ENCODE peak calls at places on chromosome 9, in six cellular contexts. Y is nephron progenitor cell; D is NCI-H1092; A is stimulated activated naive B cell treated with anti-CD40 and anti-IgM and Interleukin-4, amounts not matched to agents 10 μg/mL and 1 μg/mL and 100 μg/mL, for 72 hours; V is NCI-H2081; H is H54. Z is an unnamed sample.
A peak's percentile ranks its signal among the peaks of the same experiment; 100 is the strongest.

GRCh38 chr9:133204335-133204992 is 4.6 kb downstream of the OBP2B start:
- DNase-seq in Y (no peak), D (no peak), A (no peak), V (no peak), H (no peak), Z (no peak)

GRCh38 chr9:137112564-137113384 is 1.8 kb downstream of the DPP7 start:
- DNase-seq in Y (no peak), D (no peak), A (no peak), V (no peak), H (no peak), Z (no peak)

GRCh38 chr9:89969156-89969566 is 364.3 kb downstream of the GADD45G start:
- DNase-seq in Y (no peak), D (no peak), A (no peak), V (no peak), H (no peak), Z (no peak)

GRCh38 chr9:38048319-38048969 is 20.6 kb downstream of the SHB start:
- DNase-seq in Y (no peak), D (no peak), A (no peak), V (no peak), H (no peak), Z (no peak)

GRCh38 chr9:98162638-98163037 is 29.8 kb downstream of the CORO2A start:
- DNase-seq in Y (no peak), D (no peak), A (no peak), V (no peak), H (no peak), Z (no peak)

GRCh38 chr9:129352157-129352870 is 174.3 kb upstream of the IER5L start:
- DNase-seq in Y (peak; percentile 88), D (no peak), A (no peak), V (no peak), H (no peak), Z (peak; percentile 36)

GRCh38 chr9:76609285-76610008 is 150.5 kb downstream of the GCNT1 start:
- DNase-seq in Y (no peak), D (no peak), A (no peak), V (no peak), H (no peak), Z (no peak)

GRCh38 chr9:128243486-128244415 is 32.1 kb downstream of the GOLGA2 start:
- DNase-seq in Y (no peak), D (no peak), A (no peak), V (no peak), H (no peak), Z (no peak)

GRCh38 chr9:12666813-12667212 is 26.4 kb upstream of the TYRP1 start:
- DNase-seq in Y (no peak), D (no peak), A (no peak), V (peak; percentile 0), H (no peak), Z (no peak)

GRCh38 chr9:19119241-19119640 is 8.1 kb downstream of the PLIN2 start:
- DNase-seq in Y (no peak), D (no peak), A (no peak), V (no peak), H (no peak), Z (no peak)

GRCh38 chr9:35164711-35165110 is 2.9 kb downstream of the UNC13B start:
- DNase-seq in Y (no peak), D (no peak), A (no peak), V (no peak), H (peak; percentile 35), Z (peak; percentile 2)

GRCh38 chr9:93671030-93671358 is 94.6 kb downstream of the PHF2 start:
- DNase-seq in Y (no peak), D (no peak), A (no peak), V (no peak), H (no peak), Z (no peak)

GRCh38 chr9:131982102-131982501 is 97.6 kb downstream of the MED27 start:
- DNase-seq in Y (no peak), D (no peak), A (no peak), V (no peak), H (no peak), Z (no peak)

GRCh38 chr9:121071356-121071755 is 3.4 kb upstream of the CNTRL start:
- DNase-seq in Y (no peak), D (no peak), A (peak; percentile 4), V (no peak), H (no peak), Z (no peak)

GRCh38 chr9:79432485-79432884 is 139.3 kb upstream of the TLE4 start:
- DNase-seq in Y (no peak), D (no peak), A (no peak), V (no peak), H (no peak), Z (no peak)

GRCh38 chr9:96651626-96652025 is 3.5 kb downstream of the PRXL2C start:
- DNase-seq in Y (no peak), D (no peak), A (no peak), V (no peak), H (no peak), Z (no peak)

GRCh38 chr9:91116226-91116625 is 245.5 kb downstream of the AUH start:
- DNase-seq in Y (no peak), D (no peak), A (no peak), V (no peak), H (no peak), Z (no peak)

GRCh38 chr9:89675403-89675771 is 70.6 kb downstream of the GADD45G start:
- DNase-seq in Y (peak; percentile 27), D (no peak), A (no peak), V (no peak), H (no peak), Z (no peak)

GRCh38 chr9:84997472-84997871 is 327.9 kb downstream of the NTRK2 start:
- DNase-seq in Y (no peak), D (no peak), A (no peak), V (no peak), H (no peak), Z (no peak)

GRCh38 chr9:16196206-16196605 is 643.4 kb downstream of the CCDC171 start:
- DNase-seq in Y (no peak), D (no peak), A (no peak), V (no peak), H (no peak), Z (no peak)

GRCh38 chr9:95441081-95441480 is 75.7 kb downstream of the PTCH1 start:
- DNase-seq in Y (no peak), D (no peak), A (no peak), V (no peak), H (no peak), Z (no peak)

GRCh38 chr9:108477538-108478006 is 378.2 kb downstream of the ACTL7B start:
- DNase-seq in Y (no peak), D (peak; percentile 3), A (no peak), V (no peak), H (no peak), Z (no peak)

GRCh38 chr9:38713426-38713825 is 6.5 kb downstream of the FAM240B start:
- DNase-seq in Y (no peak), D (no peak), A (no peak), V (no peak), H (no peak), Z (no peak)

GRCh38 chr9:76856016-76856415 is 49.9 kb downstream of the PRUNE2 start:
- DNase-seq in Y (no peak), D (no peak), A (no peak), V (no peak), H (no peak), Z (no peak)

GRCh38 chr9:12760758-12761157 is 14.1 kb upstream of the LURAP1L start:
- DNase-seq in Y (no peak), D (no peak), A (no peak), V (no peak), H (no peak), Z (no peak)

GRCh38 chr9:137366445-137366810 is 56.5 kb downstream of the EXD3 start:
- DNase-seq in Y (no peak), D (no peak), A (no peak), V (no peak), H (no peak), Z (no peak)

GRCh38 chr9:134455951-134456739 is 129.9 kb downstream of the RXRA start:
- DNase-seq in Y (no peak), D (no peak), A (peak; percentile 54), V (no peak), H (peak; percentile 96), Z (peak; percentile 5)

GRCh38 chr9:14692536-14692917 is 705 bp downstream of the ZDHHC21 start:
- DNase-seq in Y (no peak), D (no peak), A (no peak), V (no peak), H (no peak), Z (peak; percentile 56)

GRCh38 chr9:4781408-4781807 is 11.3 kb upstream of the RCL1 start:
- DNase-seq in Y (no peak), D (no peak), A (no peak), V (no peak), H (no peak), Z (no peak)

GRCh38 chr9:123457586-123457985 is 101.6 kb downstream of the CRB2 start:
- DNase-seq in Y (no peak), D (no peak), A (no peak), V (no peak), H (no peak), Z (no peak)